ENCODE peak calls at places on chromosomes 11 and 22, in six cellular contexts. One of them, this sample, is unnamed.

GRCh38 chr11:2128102-2128511 is 11.1 kb downstream of the IGF2 start:
- ATAC-seq in stimulated activated memory B cell treated with anti-CD40 and anti-IgM and Interleukin-4, amounts not matched to agents 10 μg/mL and 1 μg/mL and 100 μg/mL, for 72 hours: peak
- ATAC-seq in stimulated activated naive CD8-positive, alpha-beta T cell treated with anti-CD3 and anti-CD28 coated beads, Interleukin-15, Interleukin-2, amounts not matched to agents 100 U/mL and 50 U/mL, for 24 hours: no peak
- ATAC-seq in mucosa of descending colon: no peak
- ATAC-seq in GM23338: no peak
- ATAC-seq in activated CD8-positive, alpha-beta T cell treated with anti-CD3 and anti-CD28 coated beads, Interleukin-2, amount 10 ng/mL, durations not matched to agents 7 days and 5 days: no peak
- ATAC-seq in this sample: no peak

GRCh38 chr11:115699733-115700132 is 195.5 kb upstream of the CADM1 start:
- ATAC-seq in stimulated activated naive CD8-positive, alpha-beta T cell treated with anti-CD3 and anti-CD28 coated beads, Interleukin-15, Interleukin-2, amounts not matched to agents 100 U/mL and 50 U/mL, for 24 hours: no peak
- ATAC-seq in GM23338: no peak
- ATAC-seq in activated CD8-positive, alpha-beta T cell treated with anti-CD3 and anti-CD28 coated beads, Interleukin-2, amount 10 ng/mL, durations not matched to agents 7 days and 5 days: no peak
- ATAC-seq in stimulated activated memory B cell treated with anti-CD40 and anti-IgM and Interleukin-4, amounts not matched to agents 10 μg/mL and 1 μg/mL and 100 μg/mL, for 72 hours: no peak
- ATAC-seq in mucosa of descending colon: peak
- ATAC-seq in this sample: no peak

GRCh38 chr11:64627371-64627770 is 36.4 kb downstream of the SLC22A12 start:
- ATAC-seq in mucosa of descending colon: no peak
- ATAC-seq in GM23338: no peak
- ATAC-seq in stimulated activated memory B cell treated with anti-CD40 and anti-IgM and Interleukin-4, amounts not matched to agents 10 μg/mL and 1 μg/mL and 100 μg/mL, for 72 hours: no peak
- ATAC-seq in activated CD8-positive, alpha-beta T cell treated with anti-CD3 and anti-CD28 coated beads, Interleukin-2, amount 10 ng/mL, durations not matched to agents 7 days and 5 days: no peak
- ATAC-seq in stimulated activated naive CD8-positive, alpha-beta T cell treated with anti-CD3 and anti-CD28 coated beads, Interleukin-15, Interleukin-2, amounts not matched to agents 100 U/mL and 50 U/mL, for 24 hours: no peak
- ATAC-seq in this sample: no peak

GRCh38 chr22:45671783-45672563 is at the start of gene ATXN10:
- ATAC-seq in GM23338: peak
- ATAC-seq in activated CD8-positive, alpha-beta T cell treated with anti-CD3 and anti-CD28 coated beads, Interleukin-2, amount 10 ng/mL, durations not matched to agents 7 days and 5 days: peak
- ATAC-seq in mucosa of descending colon: peak
- ATAC-seq in stimulated activated memory B cell treated with anti-CD40 and anti-IgM and Interleukin-4, amounts not matched to agents 10 μg/mL and 1 μg/mL and 100 μg/mL, for 72 hours: peak
- ATAC-seq in stimulated activated naive CD8-positive, alpha-beta T cell treated with anti-CD3 and anti-CD28 coated beads, Interleukin-15, Interleukin-2, amounts not matched to agents 100 U/mL and 50 U/mL, for 24 hours: peak
- ATAC-seq in this sample: peak

GRCh38 chr11:113253406-113253805 is 61.0 kb upstream of the TTC12 start:
- ATAC-seq in mucosa of descending colon: no peak
- ATAC-seq in stimulated activated memory B cell treated with anti-CD40 and anti-IgM and Interleukin-4, amounts not matched to agents 10 μg/mL and 1 μg/mL and 100 μg/mL, for 72 hours: no peak
- ATAC-seq in GM23338: no peak
- ATAC-seq in stimulated activated naive CD8-positive, alpha-beta T cell treated with anti-CD3 and anti-CD28 coated beads, Interleukin-15, Interleukin-2, amounts not matched to agents 100 U/mL and 50 U/mL, for 24 hours: no peak
- ATAC-seq in activated CD8-positive, alpha-beta T cell treated with anti-CD3 and anti-CD28 coated beads, Interleukin-2, amount 10 ng/mL, durations not matched to agents 7 days and 5 days: no peak
- ATAC-seq in this sample: no peak

GRCh38 chr11:12430351-12430750 is 53.0 kb downstream of the PARVA start:
- ATAC-seq in mucosa of descending colon: peak
- ATAC-seq in stimulated activated naive CD8-positive, alpha-beta T cell treated with anti-CD3 and anti-CD28 coated beads, Interleukin-15, Interleukin-2, amounts not matched to agents 100 U/mL and 50 U/mL, for 24 hours: no peak
- ATAC-seq in activated CD8-positive, alpha-beta T cell treated with anti-CD3 and anti-CD28 coated beads, Interleukin-2, amount 10 ng/mL, durations not matched to agents 7 days and 5 days: no peak
- ATAC-seq in stimulated activated memory B cell treated with anti-CD40 and anti-IgM and Interleukin-4, amounts not matched to agents 10 μg/mL and 1 μg/mL and 100 μg/mL, for 72 hours: no peak
- ATAC-seq in GM23338: no peak
- ATAC-seq in this sample: no peak

GRCh38 chr11:63906585-63906984 is 10.4 kb downstream of the RCOR2 start:
- ATAC-seq in activated CD8-positive, alpha-beta T cell treated with anti-CD3 and anti-CD28 coated beads, Interleukin-2, amount 10 ng/mL, durations not matched to agents 7 days and 5 days: peak
- ATAC-seq in mucosa of descending colon: peak
- ATAC-seq in stimulated activated memory B cell treated with anti-CD40 and anti-IgM and Interleukin-4, amounts not matched to agents 10 μg/mL and 1 μg/mL and 100 μg/mL, for 72 hours: no peak
- ATAC-seq in GM23338: peak
- ATAC-seq in stimulated activated naive CD8-positive, alpha-beta T cell treated with anti-CD3 and anti-CD28 coated beads, Interleukin-15, Interleukin-2, amounts not matched to agents 100 U/mL and 50 U/mL, for 24 hours: no peak
- ATAC-seq in this sample: peak

GRCh38 chr11:1736447-1736992 is 13.9 kb downstream of the IFITM10 start:
- ATAC-seq in stimulated activated memory B cell treated with anti-CD40 and anti-IgM and Interleukin-4, amounts not matched to agents 10 μg/mL and 1 μg/mL and 100 μg/mL, for 72 hours: no peak
- ATAC-seq in mucosa of descending colon: no peak
- ATAC-seq in stimulated activated naive CD8-positive, alpha-beta T cell treated with anti-CD3 and anti-CD28 coated beads, Interleukin-15, Interleukin-2, amounts not matched to agents 100 U/mL and 50 U/mL, for 24 hours: no peak
- ATAC-seq in GM23338: no peak
- ATAC-seq in activated CD8-positive, alpha-beta T cell treated with anti-CD3 and anti-CD28 coated beads, Interleukin-2, amount 10 ng/mL, durations not matched to agents 7 days and 5 days: no peak
- ATAC-seq in this sample: no peak

GRCh38 chr11:75270896-75271415 is 30.4 kb downstream of the TPBGL start:
- ATAC-seq in stimulated activated naive CD8-positive, alpha-beta T cell treated with anti-CD3 and anti-CD28 coated beads, Interleukin-15, Interleukin-2, amounts not matched to agents 100 U/mL and 50 U/mL, for 24 hours: no peak
- ATAC-seq in stimulated activated memory B cell treated with anti-CD40 and anti-IgM and Interleukin-4, amounts not matched to agents 10 μg/mL and 1 μg/mL and 100 μg/mL, for 72 hours: no peak
- ATAC-seq in GM23338: no peak
- ATAC-seq in mucosa of descending colon: no peak
- ATAC-seq in activated CD8-positive, alpha-beta T cell treated with anti-CD3 and anti-CD28 coated beads, Interleukin-2, amount 10 ng/mL, durations not matched to agents 7 days and 5 days: no peak
- ATAC-seq in this sample: no peak

GRCh38 chr11:73795925-73796632 is 8.4 kb downstream of the MRPL48 start:
- ATAC-seq in GM23338: peak
- ATAC-seq in stimulated activated naive CD8-positive, alpha-beta T cell treated with anti-CD3 and anti-CD28 coated beads, Interleukin-15, Interleukin-2, amounts not matched to agents 100 U/mL and 50 U/mL, for 24 hours: no peak
- ATAC-seq in stimulated activated memory B cell treated with anti-CD40 and anti-IgM and Interleukin-4, amounts not matched to agents 10 μg/mL and 1 μg/mL and 100 μg/mL, for 72 hours: no peak
- ATAC-seq in mucosa of descending colon: no peak
- ATAC-seq in activated CD8-positive, alpha-beta T cell treated with anti-CD3 and anti-CD28 coated beads, Interleukin-2, amount 10 ng/mL, durations not matched to agents 7 days and 5 days: no peak
- ATAC-seq in this sample: no peak

GRCh38 chr11:121741316-121741715 is 288.5 kb upstream of the SORL1-AS1 start:
- ATAC-seq in stimulated activated memory B cell treated with anti-CD40 and anti-IgM and Interleukin-4, amounts not matched to agents 10 μg/mL and 1 μg/mL and 100 μg/mL, for 72 hours: no peak
- ATAC-seq in mucosa of descending colon: no peak
- ATAC-seq in GM23338: no peak
- ATAC-seq in activated CD8-positive, alpha-beta T cell treated with anti-CD3 and anti-CD28 coated beads, Interleukin-2, amount 10 ng/mL, durations not matched to agents 7 days and 5 days: no peak
- ATAC-seq in stimulated activated naive CD8-positive, alpha-beta T cell treated with anti-CD3 and anti-CD28 coated beads, Interleukin-15, Interleukin-2, amounts not matched to agents 100 U/mL and 50 U/mL, for 24 hours: no peak
- ATAC-seq in this sample: no peak

GRCh38 chr11:103483996-103484395 is 374.8 kb downstream of the DYNC2H1 start:
- ATAC-seq in activated CD8-positive, alpha-beta T cell treated with anti-CD3 and anti-CD28 coated beads, Interleukin-2, amount 10 ng/mL, durations not matched to agents 7 days and 5 days: no peak
- ATAC-seq in GM23338: no peak
- ATAC-seq in stimulated activated memory B cell treated with anti-CD40 and anti-IgM and Interleukin-4, amounts not matched to agents 10 μg/mL and 1 μg/mL and 100 μg/mL, for 72 hours: no peak
- ATAC-seq in stimulated activated naive CD8-positive, alpha-beta T cell treated with anti-CD3 and anti-CD28 coated beads, Interleukin-15, Interleukin-2, amounts not matched to agents 100 U/mL and 50 U/mL, for 24 hours: no peak
- ATAC-seq in mucosa of descending colon: no peak
- ATAC-seq in this sample: no peak

GRCh38 chr22:23655891-23656475 is 23.9 kb upstream of the DRICH1 start:
- ATAC-seq in activated CD8-positive, alpha-beta T cell treated with anti-CD3 and anti-CD28 coated beads, Interleukin-2, amount 10 ng/mL, durations not matched to agents 7 days and 5 days: no peak
- ATAC-seq in stimulated activated naive CD8-positive, alpha-beta T cell treated with anti-CD3 and anti-CD28 coated beads, Interleukin-15, Interleukin-2, amounts not matched to agents 100 U/mL and 50 U/mL, for 24 hours: no peak
- ATAC-seq in GM23338: no peak
- ATAC-seq in stimulated activated memory B cell treated with anti-CD40 and anti-IgM and Interleukin-4, amounts not matched to agents 10 μg/mL and 1 μg/mL and 100 μg/mL, for 72 hours: no peak
- ATAC-seq in mucosa of descending colon: no peak
- ATAC-seq in this sample: no peak

GRCh38 chr11:64564947-64565889 is 25.8 kb upstream of the SLC22A12 start:
- ATAC-seq in GM23338: peak
- ATAC-seq in mucosa of descending colon: no peak
- ATAC-seq in stimulated activated memory B cell treated with anti-CD40 and anti-IgM and Interleukin-4, amounts not matched to agents 10 μg/mL and 1 μg/mL and 100 μg/mL, for 72 hours: no peak
- ATAC-seq in stimulated activated naive CD8-positive, alpha-beta T cell treated with anti-CD3 and anti-CD28 coated beads, Interleukin-15, Interleukin-2, amounts not matched to agents 100 U/mL and 50 U/mL, for 24 hours: no peak
- ATAC-seq in activated CD8-positive, alpha-beta T cell treated with anti-CD3 and anti-CD28 coated beads, Interleukin-2, amount 10 ng/mL, durations not matched to agents 7 days and 5 days: no peak
- ATAC-seq in this sample: no peak

GRCh38 chr11:121451178-121451981 is 734 bp upstream of the SORL1 start:
- ATAC-seq in activated CD8-positive, alpha-beta T cell treated with anti-CD3 and anti-CD28 coated beads, Interleukin-2, amount 10 ng/mL, durations not matched to agents 7 days and 5 days: peak
- ATAC-seq in stimulated activated naive CD8-positive, alpha-beta T cell treated with anti-CD3 and anti-CD28 coated beads, Interleukin-15, Interleukin-2, amounts not matched to agents 100 U/mL and 50 U/mL, for 24 hours: no peak
- ATAC-seq in GM23338: peak
- ATAC-seq in stimulated activated memory B cell treated with anti-CD40 and anti-IgM and Interleukin-4, amounts not matched to agents 10 μg/mL and 1 μg/mL and 100 μg/mL, for 72 hours: peak
- ATAC-seq in mucosa of descending colon: peak
- ATAC-seq in this sample: peak

GRCh38 chr11:15195454-15196200 is 80.9 kb downstream of the INSC start:
- ATAC-seq in stimulated activated memory B cell treated with anti-CD40 and anti-IgM and Interleukin-4, amounts not matched to agents 10 μg/mL and 1 μg/mL and 100 μg/mL, for 72 hours: no peak
- ATAC-seq in GM23338: no peak
- ATAC-seq in stimulated activated naive CD8-positive, alpha-beta T cell treated with anti-CD3 and anti-CD28 coated beads, Interleukin-15, Interleukin-2, amounts not matched to agents 100 U/mL and 50 U/mL, for 24 hours: no peak
- ATAC-seq in activated CD8-positive, alpha-beta T cell treated with anti-CD3 and anti-CD28 coated beads, Interleukin-2, amount 10 ng/mL, durations not matched to agents 7 days and 5 days: no peak
- ATAC-seq in mucosa of descending colon: peak
- ATAC-seq in this sample: no peak

This sample was measured in activated T-helper 17 cell treated with anti-CD3 and anti-CD28 coated beads, Interleukin-2, amount 50 U/mL, for 72 hours.